ENCODE peak calls at places on chromosomes 3 and 15, in seven cellular contexts. One of them, this sample, is unnamed.

GRCh38 chr15:64897345-64897985 is 14.2 kb upstream of the ANKDD1A start:
- DNase-seq in HepG2: no peak
- DNase-seq in GM12878: no peak
- DNase-seq in HCT116: no peak
- DNase-seq in K562: no peak
- DNase-seq in H1: no peak
- DNase-seq in SK-N-SH: no peak
- DNase-seq in this sample: no peak

GRCh38 chr15:101348643-101349496 is 53.8 kb upstream of the SNRPA1 start:
- DNase-seq in SK-N-SH: no peak
- DNase-seq in HCT116: no peak
- DNase-seq in GM12878: no peak
- DNase-seq in H1: no peak
- DNase-seq in K562: no peak
- DNase-seq in HepG2: no peak
- DNase-seq in this sample: peak; percentile 82

GRCh38 chr3:38136272-38136806 is 588 bp downstream of the ACAA1 start:
- DNase-seq in H1: no peak
- DNase-seq in GM12878: no peak
- DNase-seq in HCT116: no peak
- DNase-seq in K562: peak; percentile 46
- DNase-seq in HepG2: no peak
- DNase-seq in SK-N-SH: peak; percentile 59
- DNase-seq in this sample: no peak

GRCh38 chr3:186599142-186599784 is 13.6 kb upstream of the AHSG start:
- DNase-seq in HCT116: no peak
- DNase-seq in H1: no peak
- DNase-seq in HepG2: peak; percentile 90
- DNase-seq in K562: no peak
- DNase-seq in SK-N-SH: no peak
- DNase-seq in GM12878: no peak
- DNase-seq in this sample: no peak

GRCh38 chr3:185900228-185900627 is 37.6 kb downstream of the TRA2B start:
- DNase-seq in K562: peak; percentile 82
- DNase-seq in H1: no peak
- DNase-seq in HCT116: peak; percentile 70
- DNase-seq in GM12878: no peak
- DNase-seq in SK-N-SH: peak; percentile 72
- DNase-seq in HepG2: peak; percentile 69
- DNase-seq in this sample: peak; percentile 56

GRCh38 chr3:14514323-14514720 is 25.8 kb downstream of the GRIP2 start:
- DNase-seq in HCT116: no peak
- DNase-seq in H1: no peak
- DNase-seq in GM12878: no peak
- DNase-seq in SK-N-SH: no peak
- DNase-seq in K562: no peak
- DNase-seq in HepG2: no peak
- DNase-seq in this sample: no peak

GRCh38 chr15:32717290-32718081 is at the start of gene GREM1:
- DNase-seq in SK-N-SH: peak; percentile 67
- DNase-seq in K562: no peak
- DNase-seq in HCT116: no peak
- DNase-seq in GM12878: no peak
- DNase-seq in HepG2: no peak
- DNase-seq in H1: no peak
- DNase-seq in this sample: no peak

GRCh38 chr3:14494973-14495300 is 45.2 kb downstream of the GRIP2 start:
- DNase-seq in K562: no peak
- DNase-seq in SK-N-SH: no peak
- DNase-seq in HCT116: no peak
- DNase-seq in H1: no peak
- DNase-seq in GM12878: no peak
- DNase-seq in HepG2: no peak
- DNase-seq in this sample: no peak

GRCh38 chr15:36777941-36778340 is 198.5 kb downstream of the CDIN1 start:
- DNase-seq in HCT116: no peak
- DNase-seq in H1: no peak
- DNase-seq in GM12878: no peak
- DNase-seq in K562: no peak
- DNase-seq in SK-N-SH: no peak
- DNase-seq in HepG2: no peak
- DNase-seq in this sample: no peak

GRCh38 chr3:105899528-105899927 is 30.7 kb upstream of the CBLB start:
- DNase-seq in HCT116: no peak
- DNase-seq in SK-N-SH: no peak
- DNase-seq in K562: no peak
- DNase-seq in H1: no peak
- DNase-seq in GM12878: no peak
- DNase-seq in HepG2: no peak
- DNase-seq in this sample: peak; percentile 8

GRCh38 chr3:129211772-129212171 is 28.1 kb upstream of the CNBP start:
- DNase-seq in H1: no peak
- DNase-seq in K562: peak; percentile 58
- DNase-seq in GM12878: no peak
- DNase-seq in HepG2: peak; percentile 34
- DNase-seq in SK-N-SH: peak; percentile 53
- DNase-seq in HCT116: peak; percentile 98
- DNase-seq in this sample: peak; percentile 55

GRCh38 chr3:121885386-121885785 is 8.8 kb upstream of the SLC15A2 start:
- DNase-seq in HepG2: no peak
- DNase-seq in HCT116: no peak
- DNase-seq in H1: no peak
- DNase-seq in GM12878: no peak
- DNase-seq in K562: no peak
- DNase-seq in SK-N-SH: no peak
- DNase-seq in this sample: no peak

DNA sequence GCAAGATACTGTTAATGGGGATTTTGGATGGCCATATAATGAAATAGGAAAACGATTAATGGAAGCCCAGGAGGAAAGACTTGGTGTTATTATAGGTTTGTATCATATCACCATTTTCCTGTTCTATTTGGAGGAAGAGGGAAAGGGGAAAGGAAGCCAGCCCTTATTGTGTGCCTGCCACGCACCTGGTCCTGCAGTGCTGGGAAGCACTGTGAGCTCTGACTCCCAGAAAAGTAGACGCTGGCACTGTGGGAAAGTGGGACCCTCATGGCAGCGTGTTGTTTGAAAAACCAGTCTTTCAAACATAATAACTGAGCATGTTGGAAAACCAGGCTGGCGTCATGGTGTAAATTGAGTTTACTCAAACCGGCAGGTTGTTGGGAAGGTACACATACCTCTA is 22.0 kb downstream of the CGNL1 start:
- DNase-seq in HCT116: no peak
- DNase-seq in GM12878: no peak
- DNase-seq in H1: no peak
- DNase-seq in HepG2: no peak
- DNase-seq in SK-N-SH: no peak
- DNase-seq in K562: no peak
- DNase-seq in this sample: no peak
- TF ChIP-seq JUND in HCT116: no peak
- TF ChIP-seq JUND in GM12878: no peak
- TF ChIP-seq JUND in H1: no peak
- TF ChIP-seq JUND in HepG2: no peak
- TF ChIP-seq JUND in SK-N-SH: no peak
- TF ChIP-seq JUND in K562: no peak
- TF ChIP-seq JUND in this sample: no peak

DNA sequence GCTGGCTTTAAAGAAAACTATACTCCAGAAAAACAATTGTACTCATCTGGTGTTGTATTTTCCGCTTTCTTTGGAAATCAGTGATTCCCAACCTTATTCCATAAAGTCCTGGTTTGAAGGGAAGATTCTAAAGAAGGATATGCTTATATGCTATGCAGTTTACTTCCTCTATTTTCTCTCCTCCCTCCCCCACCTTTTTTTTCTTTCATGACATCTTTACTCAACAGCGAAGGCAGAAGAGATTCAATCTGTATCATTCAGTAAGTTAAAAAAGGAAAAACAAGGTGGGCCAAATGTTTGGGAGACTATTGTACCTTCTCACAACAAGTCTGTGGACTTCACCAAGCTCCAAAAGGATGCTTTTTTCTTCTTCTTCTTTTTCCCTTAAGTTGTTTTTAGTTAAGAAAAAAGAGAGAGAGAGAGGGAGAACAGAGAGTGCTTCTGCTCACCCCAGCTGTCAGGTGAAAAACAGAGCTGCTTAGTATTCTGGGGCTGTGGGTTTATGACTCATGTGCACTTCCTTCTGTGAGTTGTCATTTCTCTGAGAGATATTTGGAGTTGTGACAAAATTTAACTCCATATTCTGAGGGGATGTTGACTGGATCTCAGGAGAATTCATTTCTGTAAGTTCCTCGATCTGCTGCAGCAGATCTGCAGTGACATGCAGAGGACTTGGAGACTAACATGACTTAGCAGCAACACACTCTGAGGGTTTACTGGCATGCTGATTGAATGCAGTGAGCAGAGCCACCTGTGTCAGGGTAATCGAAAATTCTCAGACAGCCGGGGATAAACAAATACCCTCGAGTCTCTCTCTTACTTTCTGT is 70.7 kb downstream of the SSR3 start:
- DNase-seq in HCT116: peak; percentile 8
- DNase-seq in GM12878: peak; percentile 77
- DNase-seq in K562: peak; percentile 53
- DNase-seq in H1: no peak
- DNase-seq in HepG2: no peak
- DNase-seq in SK-N-SH: no peak
- DNase-seq in this sample: peak; percentile 13
- TF ChIP-seq JUND in HCT116: peak; percentile 52
- TF ChIP-seq JUND in GM12878: peak; percentile 36
- TF ChIP-seq JUND in K562: peak; percentile 84
- TF ChIP-seq JUND in H1: no peak
- TF ChIP-seq JUND in HepG2: no peak
- TF ChIP-seq JUND in SK-N-SH: peak; percentile 98
- TF ChIP-seq JUND in this sample: no peak

GRCh38 chr3:152172465-152172864 is 96.3 kb upstream of the MBNL1 start:
- DNase-seq in HCT116: no peak
- DNase-seq in HepG2: no peak
- DNase-seq in H1: no peak
- DNase-seq in K562: no peak
- DNase-seq in GM12878: no peak
- DNase-seq in SK-N-SH: no peak
- DNase-seq in this sample: no peak
- TF ChIP-seq JUND in HCT116: no peak
- TF ChIP-seq JUND in HepG2: no peak
- TF ChIP-seq JUND in H1: no peak
- TF ChIP-seq JUND in K562: no peak
- TF ChIP-seq JUND in GM12878: no peak
- TF ChIP-seq JUND in SK-N-SH: peak; percentile 49
- TF ChIP-seq JUND in this sample: no peak

DNA sequence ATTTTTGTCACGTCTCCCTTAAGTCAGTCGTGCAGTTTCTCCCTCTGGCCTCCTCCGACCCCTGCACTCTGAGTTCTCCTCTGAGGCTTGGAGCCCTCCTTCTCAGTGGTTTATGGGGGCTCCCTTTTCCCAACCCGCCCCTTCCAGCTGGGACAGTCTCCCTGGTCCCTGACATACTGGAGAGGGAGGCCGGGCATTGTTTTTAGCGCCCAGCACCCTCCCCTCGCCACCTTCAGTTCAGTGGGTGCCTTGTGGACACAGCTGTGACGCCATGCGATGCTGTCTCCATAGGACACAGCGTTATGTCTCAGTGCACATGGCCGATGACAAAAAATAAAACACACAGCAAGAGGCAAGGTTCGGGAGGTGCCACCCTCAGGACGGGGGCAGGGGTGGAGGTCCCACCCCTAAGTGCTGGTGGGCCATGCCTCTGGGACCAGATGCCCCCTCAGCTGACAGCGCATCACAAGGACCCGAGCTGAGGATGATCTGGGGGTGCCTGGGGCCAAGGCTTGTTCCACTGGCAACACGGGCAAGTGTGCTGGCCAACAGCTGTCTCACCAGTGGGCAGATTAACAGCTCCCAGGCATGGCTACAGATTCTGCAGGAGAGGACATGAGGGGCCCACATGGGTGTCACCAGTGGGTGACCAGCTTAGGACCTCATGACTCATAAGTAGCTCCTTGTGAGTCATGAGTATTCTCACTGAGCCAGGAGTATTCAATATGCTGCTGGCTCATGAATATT is 81.6 kb downstream of the PLXNA1 start:
- DNase-seq in K562: no peak
- DNase-seq in HepG2: no peak
- DNase-seq in H1: no peak
- DNase-seq in GM12878: no peak
- DNase-seq in SK-N-SH: no peak
- DNase-seq in HCT116: peak; percentile 29
- DNase-seq in this sample: no peak
- TF ChIP-seq JUND in K562: peak; percentile 16
- TF ChIP-seq JUND in HepG2: no peak
- TF ChIP-seq JUND in H1: no peak
- TF ChIP-seq JUND in GM12878: no peak
- TF ChIP-seq JUND in SK-N-SH: no peak
- TF ChIP-seq JUND in HCT116: peak; percentile 69
- TF ChIP-seq JUND in this sample: no peak

GRCh38 chr3:115251509-115251908 is 104.4 kb upstream of the ZBTB20 start:
- DNase-seq in H1: no peak
- DNase-seq in HepG2: no peak
- DNase-seq in SK-N-SH: no peak
- DNase-seq in GM12878: no peak
- DNase-seq in HCT116: no peak
- DNase-seq in K562: no peak
- DNase-seq in this sample: no peak

GRCh38 chr3:115248274-115248673 is 101.2 kb upstream of the ZBTB20 start:
- DNase-seq in HCT116: no peak
- DNase-seq in K562: no peak
- DNase-seq in SK-N-SH: no peak
- DNase-seq in H1: no peak
- DNase-seq in HepG2: no peak
- DNase-seq in GM12878: no peak
- DNase-seq in this sample: no peak

GRCh38 chr3:115254492-115255196 is 107.6 kb upstream of the ZBTB20 start:
- DNase-seq in GM12878: no peak
- DNase-seq in K562: no peak
- DNase-seq in HepG2: no peak
- DNase-seq in HCT116: no peak
- DNase-seq in H1: no peak
- DNase-seq in SK-N-SH: no peak
- DNase-seq in this sample: peak; percentile 2

GRCh38 chr3:115255197-115255585 is 108.1 kb upstream of the ZBTB20 start:
- DNase-seq in GM12878: no peak
- DNase-seq in SK-N-SH: no peak
- DNase-seq in HepG2: no peak
- DNase-seq in H1: no peak
- DNase-seq in K562: no peak
- DNase-seq in HCT116: no peak
- DNase-seq in this sample: no peak

DNA sequence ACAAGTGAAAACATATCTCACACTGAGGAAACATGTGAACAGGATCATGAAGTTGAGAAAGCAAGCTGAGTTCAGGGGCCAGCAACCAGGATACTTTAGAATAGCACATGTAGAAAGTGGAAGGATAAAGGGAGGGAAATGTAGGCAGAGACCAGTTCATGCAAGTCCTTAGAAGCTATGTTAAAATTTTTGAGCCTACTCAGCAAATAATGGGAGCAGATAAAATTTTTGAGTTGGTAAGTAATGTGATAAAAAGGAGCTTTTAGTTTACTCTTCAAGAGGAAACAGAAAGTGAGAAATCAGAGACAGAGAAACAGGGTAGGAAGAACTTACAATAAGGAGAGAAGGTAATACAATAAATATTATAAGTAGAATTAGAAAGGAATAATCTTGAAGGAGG is 105.6 kb upstream of the ZBTB20 start:
- DNase-seq in H1: no peak
- DNase-seq in HCT116: no peak
- DNase-seq in K562: no peak
- DNase-seq in GM12878: no peak
- DNase-seq in HepG2: no peak
- DNase-seq in SK-N-SH: no peak
- DNase-seq in this sample: no peak
- TF ChIP-seq JUND in H1: no peak
- TF ChIP-seq JUND in HCT116: no peak
- TF ChIP-seq JUND in K562: no peak
- TF ChIP-seq JUND in GM12878: no peak
- TF ChIP-seq JUND in HepG2: no peak
- TF ChIP-seq JUND in SK-N-SH: no peak
- TF ChIP-seq JUND in this sample: no peak